ENCODE peak calls at places on chromosomes 6 and 20, in six cellular contexts. E, D, Z, N, G and V are unnamed samples.

GRCh38 chr6:132253906-132254305 is 147.4 kb downstream of the MOXD1 start:
- DNase-seq in E (no peak), D (no peak), Z (peak; percentile 31), N (no peak), G (no peak), V (no peak)

GRCh38 chr6:133918208-133918930 is 29.5 kb downstream of the TCF21 start:
- DNase-seq in E (no peak), D (no peak), Z (peak; percentile 3), N (no peak), G (no peak), V (no peak)

GRCh38 chr6:169701218-169701952 is 444 bp downstream of the WDR27 start:
- DNase-seq in E (no peak), D (no peak), Z (no peak), N (no peak), G (no peak), V (no peak)

GRCh38 chr6:37592085-37592698 is 92.5 kb upstream of the CCDC167 start:
- DNase-seq in E (no peak), D (no peak), Z (no peak), N (no peak), G (no peak), V (no peak)

GRCh38 chr20:57292611-57293010 is 26.2 kb upstream of the BMP7 start:
- DNase-seq in E (no peak), D (no peak), Z (no peak), N (no peak), G (no peak), V (no peak)

GRCh38 chr20:3755269-3755668 is 12.3 kb downstream of the ADISSP start:
- DNase-seq in E (no peak), D (no peak), Z (no peak), N (no peak), G (no peak), V (no peak)

GRCh38 chr6:167292301-167293087 is 1.4 kb downstream of the UNC93A start:
- DNase-seq in E (no peak), D (no peak), Z (no peak), N (no peak), G (no peak), V (no peak)

GRCh38 chr6:112626468-112627082 is 279.4 kb downstream of the RFPL4B start:
- DNase-seq in E (no peak), D (peak; percentile 72), Z (peak; percentile 75), N (peak; percentile 60), G (no peak), V (no peak)

GRCh38 chr6:37820713-37821069 is 1.2 kb downstream of the ZFAND3 start:
- DNase-seq in E (no peak), D (no peak), Z (no peak), N (no peak), G (no peak), V (no peak)

GRCh38 chr20:51573576-51574243 is 31.2 kb upstream of the NFATC2 start:
- DNase-seq in E (no peak), D (no peak), Z (no peak), N (no peak), G (no peak), V (no peak)

GRCh38 chr6:21946298-21946783 is 350.5 kb downstream of the PRL start:
- DNase-seq in E (no peak), D (peak; percentile 84), Z (peak; percentile 99), N (peak; percentile 81), G (no peak), V (no peak)

GRCh38 chr6:129890701-129891100 is 29.6 kb upstream of the TMEM244 start:
- DNase-seq in E (no peak), D (no peak), Z (no peak), N (no peak), G (no peak), V (no peak)

GRCh38 chr6:13026557-13026956 is 301.8 kb downstream of the TBC1D7 start:
- DNase-seq in E (peak; percentile 32), D (no peak), Z (no peak), N (no peak), G (no peak), V (no peak)

GRCh38 chr6:165662041-165662491 is 975 bp downstream of the PDE10A start:
- DNase-seq in E (no peak), D (no peak), Z (peak; percentile 3), N (peak; percentile 76), G (no peak), V (no peak)

GRCh38 chr6:42407379-42407778 is 44.3 kb downstream of the TRERF1 start:
- DNase-seq in E (no peak), D (peak; percentile 34), Z (peak; percentile 91), N (peak; percentile 86), G (no peak), V (no peak)

DNA sequence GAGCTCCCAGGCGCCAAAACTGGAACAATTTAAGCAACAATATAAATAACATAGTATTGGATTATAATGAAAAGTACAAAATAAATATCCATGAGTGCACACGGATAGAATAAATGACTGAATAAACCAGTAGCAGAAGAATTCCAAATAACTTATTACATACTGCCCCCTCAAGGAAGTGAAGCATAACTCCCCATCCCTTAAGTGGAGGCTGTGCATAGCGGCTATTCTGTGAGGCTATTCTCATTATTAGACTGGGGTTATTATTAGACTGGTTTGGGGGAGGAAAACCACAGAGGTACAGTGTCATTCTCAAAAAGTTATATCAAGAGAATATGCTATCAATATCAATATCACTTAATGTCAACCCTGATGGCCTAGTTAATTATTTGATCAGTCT is 94.4 kb upstream of the SIRPA start:
- DNase-seq in E (no peak), D (no peak), Z (peak; percentile 50), N (peak; percentile 57), G (no peak), V (no peak)
- TF ChIP-seq CTCF in E (no peak), D (peak; percentile 36), Z (peak; percentile 65), N (peak; percentile 54), G (no peak), V (peak; percentile 16)

GRCh38 chr6:119243037-119243436 is 106.5 kb downstream of the MAN1A1 start:
- DNase-seq in E (no peak), D (no peak), Z (no peak), N (no peak), G (no peak), V (no peak)

GRCh38 chr6:119241540-119242309 is 107.8 kb downstream of the MAN1A1 start:
- DNase-seq in E (no peak), D (no peak), Z (no peak), N (no peak), G (no peak), V (no peak)

GRCh38 chr6:119241124-119241491 is 108.5 kb downstream of the MAN1A1 start:
- DNase-seq in E (no peak), D (peak; percentile 80), Z (peak; percentile 31), N (peak; percentile 52), G (peak; percentile 32), V (no peak)

GRCh38 chr6:119243657-119244056 is 105.9 kb downstream of the MAN1A1 start:
- DNase-seq in E (no peak), D (no peak), Z (no peak), N (no peak), G (no peak), V (no peak)

GRCh38 chr6:119240257-119241123 is 109.1 kb downstream of the MAN1A1 start:
- DNase-seq in E (no peak), D (no peak), Z (no peak), N (peak; percentile 3), G (no peak), V (no peak)
- TF ChIP-seq CTCF in E (no peak), D (no peak), Z (no peak), N (no peak), G (no peak), V (no peak)

GRCh38 chr20:61295249-61295648 is 43.2 kb downstream of the CDH4 start:
- DNase-seq in E (no peak), D (no peak), Z (no peak), N (peak; percentile 8), G (no peak), V (no peak)

GRCh38 chr20:61297981-61298380 is 45.9 kb downstream of the CDH4 start:
- DNase-seq in E (no peak), D (no peak), Z (peak; percentile 18), N (peak; percentile 12), G (no peak), V (no peak)

GRCh38 chr20:61297491-61297890 is 45.4 kb downstream of the CDH4 start:
- DNase-seq in E (no peak), D (no peak), Z (no peak), N (no peak), G (no peak), V (no peak)

GRCh38 chr20:61296629-61297019 is 44.6 kb downstream of the CDH4 start:
- DNase-seq in E (no peak), D (no peak), Z (no peak), N (no peak), G (no peak), V (no peak)

DNA sequence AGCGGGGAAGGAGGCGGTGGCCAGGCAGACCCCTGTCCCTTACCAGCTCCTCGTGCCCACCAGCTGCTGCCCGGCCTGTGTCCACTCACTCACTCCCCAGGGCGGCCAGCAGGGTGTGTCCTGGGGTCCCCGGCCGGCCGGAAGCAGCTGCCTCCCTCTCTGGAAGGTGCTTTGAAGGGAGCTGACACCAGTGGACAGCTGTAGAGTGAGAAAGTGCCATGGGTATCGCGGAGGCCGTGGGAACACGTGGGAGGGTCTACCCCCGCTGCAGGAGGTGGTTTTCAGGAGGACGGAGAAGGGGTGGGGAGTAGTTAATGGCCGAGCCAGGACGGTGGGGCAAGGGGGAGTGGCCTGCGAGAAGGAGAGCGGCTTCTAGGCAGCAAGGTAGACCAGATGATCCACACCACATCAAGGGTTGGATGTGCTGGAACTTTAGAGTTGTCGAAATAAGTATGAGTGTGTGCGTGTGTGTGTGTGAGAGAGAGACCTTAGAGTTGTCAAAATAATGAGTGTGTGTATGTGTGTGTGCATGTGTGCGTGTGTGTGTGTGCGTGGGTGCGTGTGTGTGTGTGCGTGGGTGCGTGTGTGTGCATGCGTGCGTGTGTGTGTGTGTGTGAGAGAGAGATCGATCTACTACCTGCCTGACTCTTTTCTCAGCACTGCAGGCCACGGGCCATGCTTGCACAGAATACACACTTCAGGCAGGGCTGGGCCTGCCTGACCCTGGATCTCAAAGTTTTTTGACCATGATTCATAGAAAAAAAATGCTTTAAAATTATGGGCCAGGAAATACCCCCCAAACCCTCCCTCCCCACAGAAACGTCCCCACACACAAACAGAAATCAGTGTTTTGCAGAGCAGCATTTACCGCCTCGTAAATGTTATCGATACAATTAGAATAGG is 43.9 kb downstream of the CDH4 start:
- DNase-seq in E (no peak), D (no peak), Z (peak; percentile 8), N (no peak), G (no peak), V (no peak)
- TF ChIP-seq CTCF in E (no peak), D (no peak), Z (no peak), N (no peak), G (no peak), V (no peak)

DNA sequence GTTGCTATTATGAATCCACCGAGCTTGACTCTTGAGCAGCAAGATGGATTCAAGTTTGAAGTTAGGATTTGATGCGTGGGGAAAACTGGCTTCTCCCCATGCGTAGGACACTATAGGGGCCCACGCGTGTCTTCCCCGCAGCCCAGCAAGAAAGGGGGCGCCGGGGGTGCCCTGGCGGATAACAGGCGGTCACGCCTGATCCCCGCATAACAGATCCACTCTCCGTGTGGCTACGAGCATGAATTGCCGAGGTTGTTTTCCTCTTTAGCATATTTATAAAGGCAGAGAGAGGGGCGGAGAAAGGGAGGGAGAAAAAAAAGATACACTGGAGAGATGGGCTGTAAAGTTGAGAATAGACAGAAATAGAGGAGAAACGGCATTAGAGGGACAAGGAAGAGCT is 32.1 kb downstream of the TFAP2A start:
- DNase-seq in E (no peak), D (no peak), Z (no peak), N (no peak), G (no peak), V (no peak)
- TF ChIP-seq CTCF in E (no peak), D (no peak), Z (no peak), N (no peak), G (no peak), V (no peak)

GRCh38 chr20:63955281-63955845 is 853 bp downstream of the UCKL1 start:
- DNase-seq in E (no peak), D (no peak), Z (peak; percentile 31), N (peak; percentile 22), G (no peak), V (no peak)
- TF ChIP-seq CTCF in E (peak; percentile 12), D (peak; percentile 24), Z (peak; percentile 22), N (peak; percentile 50), G (no peak), V (peak; percentile 34)

GRCh38 chr6:46469021-46469420 is 22.2 kb downstream of the RCAN2 start:
- DNase-seq in E (no peak), D (no peak), Z (no peak), N (no peak), G (no peak), V (no peak)
- TF ChIP-seq CTCF in E (no peak), D (no peak), Z (no peak), N (no peak), G (no peak), V (no peak)